ENCODE peak calls at places on chromosomes 13 and 19, in five cellular contexts. One of them, this sample, is unnamed.
A peak's percentile ranks its signal among the peaks of the same experiment; 100 is the strongest.

GRCh38 chr13:95707442-95708389 is 30.8 kb downstream of the DNAJC3 start:
- DNase-seq in thoracic aorta: no peak
- DNase-seq in heart right ventricle: no peak
- DNase-seq in WERI-Rb-1: no peak
- DNase-seq in H9: no peak
- DNase-seq in this sample: no peak

GRCh38 chr13:51405176-51405575 is 47.7 kb downstream of the INTS6 start:
- DNase-seq in thoracic aorta: no peak
- DNase-seq in heart right ventricle: no peak
- DNase-seq in WERI-Rb-1: no peak
- DNase-seq in H9: no peak
- DNase-seq in this sample: no peak

GRCh38 chr19:35124098-35125060 is 8.8 kb downstream of the FXYD3 start:
- DNase-seq in thoracic aorta: peak; percentile 82
- DNase-seq in heart right ventricle: peak; percentile 96
- DNase-seq in WERI-Rb-1: no peak
- DNase-seq in H9: peak; percentile 58
- DNase-seq in this sample: peak; percentile 86

GRCh38 chr13:77034883-77035282 is 7.9 kb upstream of the FBXL3 start:
- DNase-seq in thoracic aorta: no peak
- DNase-seq in heart right ventricle: no peak
- DNase-seq in WERI-Rb-1: no peak
- DNase-seq in H9: no peak
- DNase-seq in this sample: no peak

GRCh38 chr19:53086949-53087348 is 16.3 kb downstream of the ZNF160 start:
- DNase-seq in thoracic aorta: no peak
- DNase-seq in heart right ventricle: peak; percentile 58
- DNase-seq in WERI-Rb-1: no peak
- DNase-seq in H9: no peak
- DNase-seq in this sample: no peak

GRCh38 chr13:104140557-104140956 is 1074.3 kb upstream of the SLC10A2 start:
- DNase-seq in thoracic aorta: no peak
- DNase-seq in heart right ventricle: no peak
- DNase-seq in WERI-Rb-1: no peak
- DNase-seq in H9: no peak
- DNase-seq in this sample: no peak

GRCh38 chr19:52494518-52494917 is 33.0 kb upstream of the ZNF808 start:
- DNase-seq in thoracic aorta: no peak
- DNase-seq in heart right ventricle: no peak
- DNase-seq in WERI-Rb-1: no peak
- DNase-seq in H9: no peak
- DNase-seq in this sample: no peak

GRCh38 chr13:27496851-27497250 is 46.5 kb upstream of the MTIF3 start:
- DNase-seq in thoracic aorta: no peak
- DNase-seq in heart right ventricle: no peak
- DNase-seq in WERI-Rb-1: no peak
- DNase-seq in H9: no peak
- DNase-seq in this sample: no peak

GRCh38 chr13:31987071-31987470 is 44.5 kb upstream of the FRY start:
- DNase-seq in thoracic aorta: no peak
- DNase-seq in heart right ventricle: no peak
- DNase-seq in WERI-Rb-1: no peak
- DNase-seq in H9: no peak
- DNase-seq in this sample: no peak

GRCh38 chr19:20078696-20079095 is 896 bp downstream of the ZNF90 start:
- DNase-seq in thoracic aorta: no peak
- DNase-seq in heart right ventricle: no peak
- DNase-seq in WERI-Rb-1: no peak
- DNase-seq in H9: no peak
- DNase-seq in this sample: peak; percentile 6

GRCh38 chr19:29543381-29543780 is 17.6 kb downstream of the VSTM2B start:
- DNase-seq in thoracic aorta: no peak
- DNase-seq in heart right ventricle: no peak
- DNase-seq in WERI-Rb-1: no peak
- DNase-seq in H9: no peak
- DNase-seq in this sample: no peak

GRCh38 chr19:33397536-33398360 is 24.2 kb downstream of the CEBPG start:
- DNase-seq in thoracic aorta: no peak
- DNase-seq in heart right ventricle: no peak
- DNase-seq in WERI-Rb-1: no peak
- DNase-seq in H9: peak; percentile 68
- DNase-seq in this sample: no peak

GRCh38 chr13:103188688-103189326 is 122.6 kb upstream of the SLC10A2 start:
- DNase-seq in thoracic aorta: no peak
- DNase-seq in heart right ventricle: no peak
- DNase-seq in WERI-Rb-1: no peak
- DNase-seq in H9: no peak
- DNase-seq in this sample: no peak

GRCh38 chr19:10431254-10431942 is 11.1 kb downstream of the PDE4A start:
- DNase-seq in thoracic aorta: no peak
- DNase-seq in heart right ventricle: no peak
- DNase-seq in WERI-Rb-1: no peak
- DNase-seq in H9: no peak
- DNase-seq in this sample: no peak

GRCh38 chr19:55809381-55810058 is 22.3 kb downstream of the NLRP11 start:
- DNase-seq in thoracic aorta: no peak
- DNase-seq in heart right ventricle: peak; percentile 10
- DNase-seq in WERI-Rb-1: peak; percentile 72
- DNase-seq in H9: peak; percentile 31
- DNase-seq in this sample: no peak
- TF ChIP-seq CTCF in thoracic aorta: no peak
- TF ChIP-seq CTCF in heart right ventricle: peak; percentile 27
- TF ChIP-seq CTCF in WERI-Rb-1: peak; percentile 40
- TF ChIP-seq CTCF in H9: peak; percentile 55
- TF ChIP-seq CTCF in this sample: no peak

GRCh38 chr13:43805681-43806128 is 18.9 kb upstream of the ENOX1 start:
- DNase-seq in thoracic aorta: no peak
- DNase-seq in heart right ventricle: no peak
- DNase-seq in WERI-Rb-1: no peak
- DNase-seq in H9: no peak
- DNase-seq in this sample: no peak
- H3K27ac ChIP-seq in thoracic aorta: no peak overlapping the region
- H3K27ac ChIP-seq in heart right ventricle: no peak overlapping the region
- H3K27ac ChIP-seq in WERI-Rb-1: no peak overlapping the region
- H3K27ac ChIP-seq in H9: no peak overlapping the region
- H3K27ac ChIP-seq in this sample: no peak overlapping the region

GRCh38 chr19:5403968-5404640 is 51.1 kb upstream of the ZNRF4 start:
- DNase-seq in thoracic aorta: peak; percentile 5
- DNase-seq in heart right ventricle: peak; percentile 83
- DNase-seq in WERI-Rb-1: no peak
- DNase-seq in H9: peak; percentile 94
- DNase-seq in this sample: peak; percentile 37
- TF ChIP-seq CTCF in thoracic aorta: no peak
- TF ChIP-seq CTCF in heart right ventricle: no peak
- TF ChIP-seq CTCF in WERI-Rb-1: no peak
- TF ChIP-seq CTCF in H9: no peak
- TF ChIP-seq CTCF in this sample: no peak

DNA sequence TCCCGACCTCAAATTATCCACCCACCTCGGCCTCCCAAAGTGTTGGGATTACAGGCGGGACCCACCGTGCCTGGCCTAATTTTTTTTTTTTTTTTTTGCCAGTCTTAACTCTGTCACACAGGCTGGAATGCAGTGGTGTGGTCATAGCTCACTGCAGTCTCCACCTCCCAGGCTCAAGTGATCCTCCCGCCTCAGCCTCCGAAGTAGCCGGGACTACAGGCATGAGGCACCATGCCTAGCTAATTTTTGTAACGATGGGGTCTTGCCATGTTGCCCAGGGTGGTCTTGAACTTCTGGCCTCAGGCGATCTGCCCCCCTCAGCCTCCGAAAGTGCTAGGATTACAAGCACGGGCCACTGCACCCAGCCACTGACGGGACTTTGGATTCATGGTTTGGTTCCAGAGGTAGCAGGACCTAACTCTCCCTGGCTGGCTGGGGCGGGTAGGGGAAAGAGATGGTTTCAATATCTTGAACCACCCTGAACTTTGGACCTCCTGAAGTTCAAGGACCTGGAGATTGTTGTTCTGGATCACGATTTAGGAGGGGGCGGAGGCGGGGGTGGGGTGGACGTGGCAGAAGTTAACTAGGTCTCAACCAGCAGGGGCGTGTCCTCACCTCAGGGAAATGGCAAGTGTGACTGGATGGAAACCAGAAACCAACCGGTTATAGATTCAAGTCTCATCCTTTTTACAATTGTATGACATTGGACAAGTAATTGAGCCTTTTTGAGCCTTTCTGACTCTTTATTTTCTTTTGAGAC is 40.8 kb downstream of the IER2 start:
- DNase-seq in thoracic aorta: no peak
- DNase-seq in heart right ventricle: no peak
- DNase-seq in WERI-Rb-1: no peak
- DNase-seq in H9: no peak
- DNase-seq in this sample: no peak
- H3K27ac ChIP-seq in thoracic aorta: no peak overlapping the region
- H3K27ac ChIP-seq in heart right ventricle: no peak overlapping the region
- H3K27ac ChIP-seq in WERI-Rb-1: no peak overlapping the region
- H3K27ac ChIP-seq in H9: no peak overlapping the region
- H3K27ac ChIP-seq in this sample: no peak overlapping the region

GRCh38 chr19:45758921-45759320 is 10.1 kb downstream of the SIX5 start:
- DNase-seq in thoracic aorta: no peak
- DNase-seq in heart right ventricle: no peak
- DNase-seq in WERI-Rb-1: no peak
- DNase-seq in H9: no peak
- DNase-seq in this sample: no peak

GRCh38 chr19:45752639-45753038 is 16.4 kb downstream of the SIX5 start:
- DNase-seq in thoracic aorta: no peak
- DNase-seq in heart right ventricle: no peak
- DNase-seq in WERI-Rb-1: no peak
- DNase-seq in H9: no peak
- DNase-seq in this sample: no peak

GRCh38 chr19:45757696-45758095 is 11.4 kb downstream of the SIX5 start:
- DNase-seq in thoracic aorta: no peak
- DNase-seq in heart right ventricle: no peak
- DNase-seq in WERI-Rb-1: no peak
- DNase-seq in H9: no peak
- DNase-seq in this sample: no peak

GRCh38 chr19:45754323-45754722 is 14.7 kb downstream of the SIX5 start:
- DNase-seq in thoracic aorta: no peak
- DNase-seq in heart right ventricle: no peak
- DNase-seq in WERI-Rb-1: no peak
- DNase-seq in H9: no peak
- DNase-seq in this sample: no peak

GRCh38 chr19:45753548-45753947 is 15.5 kb downstream of the SIX5 start:
- DNase-seq in thoracic aorta: no peak
- DNase-seq in heart right ventricle: no peak
- DNase-seq in WERI-Rb-1: peak; percentile 49
- DNase-seq in H9: peak; percentile 79
- DNase-seq in this sample: no peak
- TF ChIP-seq CTCF in thoracic aorta: no peak
- TF ChIP-seq CTCF in heart right ventricle: no peak
- TF ChIP-seq CTCF in WERI-Rb-1: peak; percentile 19
- TF ChIP-seq CTCF in H9: peak; percentile 52
- TF ChIP-seq CTCF in this sample: no peak

DNA sequence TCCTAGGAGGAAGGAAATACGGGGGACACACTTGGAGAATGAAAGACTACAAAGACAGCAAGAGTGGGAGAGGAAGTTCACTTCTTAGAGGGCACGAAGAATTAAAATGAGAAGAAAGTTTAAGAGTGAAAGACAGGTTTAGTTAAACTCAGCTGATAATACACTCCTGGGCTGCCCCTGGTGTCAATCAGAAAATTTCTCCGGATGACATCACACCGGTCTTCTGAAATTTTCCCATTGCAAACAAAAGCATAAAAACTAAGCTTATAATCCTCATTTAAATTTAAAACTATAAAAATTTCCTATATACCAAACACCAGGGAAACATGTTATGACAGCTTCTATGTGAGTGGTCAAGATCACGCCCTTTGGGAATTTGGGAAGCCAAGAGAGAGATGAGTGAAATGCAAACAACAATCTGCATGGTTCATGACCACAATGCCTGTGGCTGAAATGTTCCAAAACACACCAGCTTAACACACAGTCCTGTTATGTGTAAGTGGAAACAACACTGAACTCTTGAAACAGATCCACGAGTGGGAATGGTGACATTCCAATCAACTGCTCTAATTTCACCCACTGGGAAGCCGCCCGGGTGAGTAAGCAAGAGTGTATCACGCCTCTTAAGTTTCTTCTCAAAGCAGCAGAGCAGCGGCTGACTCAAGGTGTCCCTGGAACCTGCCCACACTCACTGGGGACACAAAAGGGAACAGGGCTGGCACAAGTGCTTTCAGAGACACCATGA is 49.0 kb downstream of the BRD4 start:
- DNase-seq in thoracic aorta: peak; percentile 63
- DNase-seq in heart right ventricle: no peak
- DNase-seq in WERI-Rb-1: no peak
- DNase-seq in H9: no peak
- DNase-seq in this sample: no peak
- H3K27ac ChIP-seq in thoracic aorta: peak overlapping the region; percentile 38
- H3K27ac ChIP-seq in heart right ventricle: no peak overlapping the region
- H3K27ac ChIP-seq in WERI-Rb-1: peak overlapping the region; percentile 94
- H3K27ac ChIP-seq in H9: no peak overlapping the region
- H3K27ac ChIP-seq in this sample: no peak overlapping the region

DNA sequence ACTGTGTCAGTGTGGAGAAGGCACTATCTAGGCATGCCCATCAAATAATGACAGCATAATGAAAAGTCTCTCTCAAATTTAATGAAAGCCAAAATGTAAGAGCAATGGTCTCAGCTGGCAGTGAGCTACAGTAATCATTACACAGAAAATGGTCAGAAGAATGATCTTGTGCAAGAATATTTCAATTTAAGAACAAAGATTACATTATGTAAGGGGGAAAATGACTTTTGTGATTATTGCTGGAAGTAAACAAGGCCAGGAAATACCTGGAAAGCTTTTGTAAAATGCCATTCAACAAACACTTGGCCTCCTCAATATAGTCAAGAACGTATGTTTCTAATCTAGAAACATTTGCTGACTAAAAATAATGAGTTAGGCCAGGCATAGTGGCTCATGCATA is 89.1 kb downstream of the CAB39L start:
- DNase-seq in thoracic aorta: no peak
- DNase-seq in heart right ventricle: no peak
- DNase-seq in WERI-Rb-1: no peak
- DNase-seq in H9: no peak
- DNase-seq in this sample: no peak
- TF ChIP-seq CTCF in thoracic aorta: no peak
- TF ChIP-seq CTCF in heart right ventricle: no peak
- TF ChIP-seq CTCF in WERI-Rb-1: no peak
- TF ChIP-seq CTCF in H9: no peak
- TF ChIP-seq CTCF in this sample: no peak

GRCh38 chr13:80574113-80574512 is 233.2 kb upstream of the SPRY2 start:
- DNase-seq in thoracic aorta: no peak
- DNase-seq in heart right ventricle: no peak
- DNase-seq in WERI-Rb-1: no peak
- DNase-seq in H9: no peak
- DNase-seq in this sample: no peak
- H3K27ac ChIP-seq in thoracic aorta: no peak overlapping the region
- H3K27ac ChIP-seq in heart right ventricle: no peak overlapping the region
- H3K27ac ChIP-seq in WERI-Rb-1: no peak overlapping the region
- H3K27ac ChIP-seq in H9: no peak overlapping the region
- H3K27ac ChIP-seq in this sample: no peak overlapping the region

GRCh38 chr19:17323973-17324327 is 10.7 kb downstream of the ANO8 start:
- DNase-seq in thoracic aorta: no peak
- DNase-seq in heart right ventricle: no peak
- DNase-seq in WERI-Rb-1: no peak
- DNase-seq in H9: no peak
- DNase-seq in this sample: no peak
- TF ChIP-seq CTCF in thoracic aorta: no peak
- TF ChIP-seq CTCF in heart right ventricle: no peak
- TF ChIP-seq CTCF in WERI-Rb-1: no peak
- TF ChIP-seq CTCF in H9: no peak
- TF ChIP-seq CTCF in this sample: no peak

This sample was measured in CD4-positive, alpha-beta T cell.